ENCODE peak calls at places on chromosomes 12 and 14, in four cellular contexts. U, O, A and G are unnamed samples.

GRCh38 chr12:73629893-73630872 is 907.5 kb upstream of the ATXN7L3B start:
- DNase-seq in U (no peak), A (no peak), O (no peak), G (peak)

GRCh38 chr12:46770501-46771183 is 55.2 kb downstream of the SLC38A4 start:
- DNase-seq in U (no peak), O (no peak), A (no peak), G (peak)

GRCh38 chr12:26461799-26462198 is 266.4 kb downstream of the SSPN start:
- DNase-seq in A (no peak), O (no peak), U (no peak), G (no peak)

GRCh38 chr12:106123551-106123991 is 15.2 kb downstream of the NUAK1 start:
- DNase-seq in O (no peak), A (no peak), U (no peak), G (no peak)

GRCh38 chr14:101508948-101509729 is 52.2 kb upstream of the DIO3 start:
- DNase-seq in A (no peak), O (no peak), U (no peak), G (no peak)

GRCh38 chr14:86057018-86057667 is 527.2 kb downstream of the FLRT2 start:
- DNase-seq in O (peak), U (no peak), A (peak), G (peak)

GRCh38 chr12:106645074-106645421 is 62.2 kb downstream of the RFX4 start:
- DNase-seq in A (no peak), U (no peak), O (no peak), G (no peak)

GRCh38 chr12:49439042-49439441 is 71.8 kb downstream of the SPATS2 start:
- DNase-seq in O (no peak), U (no peak), A (no peak), G (no peak)

GRCh38 chr12:109020136-109020535 is 732 bp downstream of the SVOP start:
- DNase-seq in A (no peak), O (no peak), U (no peak), G (no peak)

GRCh38 chr12:22046090-22046967 is at the start of gene CMAS:
- DNase-seq in A (peak), O (peak), U (peak), G (peak)

GRCh38 chr14:93185333-93185688 is 194 bp downstream of the LYSET start:
- DNase-seq in O (no peak), A (no peak), U (no peak), G (no peak)

GRCh38 chr12:120447992-120448391 is 1.7 kb downstream of the GATC start:
- DNase-seq in O (no peak), U (no peak), A (no peak), G (no peak)

GRCh38 chr12:52768479-52769200 is 8.5 kb downstream of the KRT76 start:
- DNase-seq in U (no peak), A (no peak), O (no peak), G (no peak)

GRCh38 chr12:93664573-93665138 is 12.5 kb upstream of the CRADD start:
- DNase-seq in O (no peak), U (no peak), A (no peak), G (no peak)

GRCh38 chr14:99273724-99274345 is 1.8 kb upstream of the BCL11B start:
- DNase-seq in O (peak), A (no peak), U (no peak), G (no peak)

GRCh38 chr14:83992857-83993256 is 1537.1 kb upstream of the FLRT2 start:
- DNase-seq in O (no peak), A (no peak), U (no peak), G (no peak)

GRCh38 chr12:111314949-111315539 is 53.9 kb downstream of the PHETA1 start:
- DNase-seq in O (no peak), U (no peak), A (peak), G (no peak)